ENCODE peak calls at places on chromosomes 12 and 14, in nine cellular contexts. I is uterus, W is mesenchymal stem cell, Z is GM23248, Y is A673, X is lung, D is stomach, U is esophagus squamous epithelium, J is Panc1. E is an unnamed sample.

GRCh38 chr12:3326850-3327780 is 163.9 kb upstream of the PRMT8 start:
- DNase-seq in I (no peak), W (no peak), Z (no peak), Y (no peak), X (no peak), D (no peak), U (no peak), J (no peak), E (no peak)

GRCh38 chr14:56933446-56933845 is 123.2 kb upstream of the OTX2 start:
- DNase-seq in I (no peak), W (no peak), Z (no peak), Y (no peak), X (no peak), D (no peak), U (no peak), J (no peak), E (no peak)

GRCh38 chr14:30131698-30132097 is 204.1 kb upstream of the PRKD1 start:
- DNase-seq in I (no peak), W (no peak), Z (no peak), Y (no peak), X (no peak), D (no peak), U (no peak), J (no peak), E (no peak)

GRCh38 chr12:68119724-68120211 is 39.8 kb downstream of the IFNG start:
- DNase-seq in I (no peak), W (no peak), Z (no peak), Y (no peak), X (no peak), D (no peak), U (no peak), J (no peak), E (no peak)

GRCh38 chr14:65103150-65103760 is 938 bp upstream of the MAX start:
- DNase-seq in I (no peak), W (peak; percentile 25), Z (peak; percentile 47), Y (peak; percentile 67), X (no peak), D (no peak), U (no peak), J (no peak), E (no peak)

GRCh38 chr12:29726321-29726692 is 57.4 kb downstream of the TMTC1 start:
- DNase-seq in I (no peak), W (peak; percentile 50), Z (no peak), Y (peak; percentile 14), X (no peak), D (no peak), U (no peak), J (no peak), E (no peak)

GRCh38 chr12:128829870-128830504 is 6.2 kb upstream of the SLC15A4 start:
- DNase-seq in I (no peak), W (no peak), Z (no peak), Y (no peak), X (no peak), D (peak; percentile 25), U (no peak), J (no peak), E (no peak)

GRCh38 chr14:99806040-99806439 is 12.8 kb downstream of the EML1 start:
- DNase-seq in I (peak; percentile 5), W (no peak), Z (peak; percentile 55), Y (no peak), X (no peak), D (no peak), U (no peak), J (no peak), E (no peak)

GRCh38 chr12:117360551-117361311 is 695 bp downstream of the NOS1 start:
- DNase-seq in I (no peak), W (no peak), Z (no peak), Y (peak; percentile 36), X (no peak), D (no peak), U (no peak), J (no peak), E (no peak)

GRCh38 chr14:53537421-53538315 is 384.5 kb upstream of the DDHD1 start:
- DNase-seq in I (peak; percentile 15), W (peak; percentile 69), Z (peak; percentile 20), Y (no peak), X (no peak), D (no peak), U (no peak), J (no peak), E (no peak)

GRCh38 chr12:12022306-12022931 is 48.3 kb upstream of the BCL2L14 start:
- DNase-seq in I (no peak), W (no peak), Z (no peak), Y (no peak), X (no peak), D (no peak), U (no peak), J (no peak), E (no peak)

GRCh38 chr12:8695116-8695515 is 2.7 kb upstream of the RIMKLB start:
- DNase-seq in I (no peak), W (no peak), Z (no peak), Y (no peak), X (no peak), D (no peak), U (no peak), J (no peak), E (no peak)

GRCh38 chr12:54723653-54724256 is 75.6 kb upstream of the DCD start:
- DNase-seq in I (no peak), W (peak; percentile 29), Z (peak; percentile 43), Y (peak; percentile 75), X (no peak), D (no peak), U (no peak), J (no peak), E (no peak)

GRCh38 chr12:96198970-96199369 is 4.8 kb downstream of the ELK3 start:
- DNase-seq in I (no peak), W (peak; percentile 91), Z (peak; percentile 96), Y (peak; percentile 58), X (no peak), D (no peak), U (no peak), J (no peak), E (no peak)

GRCh38 chr14:76086636-76087035 is 65.1 kb upstream of the GPATCH2L start:
- DNase-seq in I (no peak), W (no peak), Z (no peak), Y (no peak), X (no peak), D (no peak), U (no peak), J (no peak), E (no peak)
- H3K27ac ChIP-seq in I (no peak overlapping the region), W (no peak overlapping the region), Z (no peak overlapping the region), Y (no peak overlapping the region), X (no peak overlapping the region), D (no peak overlapping the region), U (no peak overlapping the region), J (no peak overlapping the region), E (peak overlapping the region; percentile 4)

GRCh38 chr12:4584281-4584680 is 22.3 kb downstream of the DYRK4 start:
- DNase-seq in I (no peak), W (no peak), Z (no peak), Y (no peak), X (no peak), D (no peak), U (no peak), J (no peak), E (no peak)

GRCh38 chr12:4588916-4589315 is 26.9 kb downstream of the DYRK4 start:
- DNase-seq in I (no peak), W (no peak), Z (no peak), Y (no peak), X (no peak), D (no peak), U (no peak), J (no peak), E (no peak)

GRCh38 chr12:4587108-4587507 is 25.1 kb downstream of the DYRK4 start:
- DNase-seq in I (no peak), W (no peak), Z (no peak), Y (no peak), X (no peak), D (no peak), U (no peak), J (no peak), E (no peak)

GRCh38 chr12:4584896-4585295 is 22.9 kb downstream of the DYRK4 start:
- DNase-seq in I (no peak), W (no peak), Z (no peak), Y (no peak), X (no peak), D (no peak), U (no peak), J (no peak), E (no peak)

DNA sequence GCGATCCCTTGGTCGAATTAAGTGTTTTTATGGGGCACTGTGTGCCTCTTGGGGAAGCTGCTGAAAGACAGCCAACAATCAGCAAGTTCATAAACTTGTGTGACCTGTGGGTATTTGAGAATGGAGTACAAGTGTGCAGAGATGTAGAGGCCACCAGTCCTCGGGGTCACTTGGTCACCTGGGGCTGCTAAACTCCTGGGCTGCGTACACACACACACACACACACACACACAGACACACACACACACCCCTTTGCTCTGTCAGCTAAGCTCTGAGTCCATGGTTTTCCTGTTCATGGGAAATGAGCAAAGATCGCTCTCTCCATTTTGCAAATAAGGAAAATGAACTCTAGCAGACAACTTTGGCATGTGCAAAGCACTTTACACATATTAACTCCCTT is 24.5 kb downstream of the DYRK4 start:
- DNase-seq in I (no peak), W (no peak), Z (no peak), Y (no peak), X (no peak), D (no peak), U (no peak), J (no peak), E (no peak)
- H3K27ac ChIP-seq in I (no peak overlapping the region), W (no peak overlapping the region), Z (no peak overlapping the region), Y (no peak overlapping the region), X (no peak overlapping the region), D (no peak overlapping the region), U (no peak overlapping the region), J (no peak overlapping the region), E (no peak overlapping the region)

GRCh38 chr12:76866726-76867125 is 12.1 kb downstream of the CSRP2 start:
- DNase-seq in I (no peak), W (peak; percentile 90), Z (peak; percentile 66), Y (no peak), X (no peak), D (no peak), U (no peak), J (no peak), E (no peak)

GRCh38 chr12:76863005-76863670 is 15.7 kb downstream of the CSRP2 start:
- DNase-seq in I (no peak), W (peak; percentile 77), Z (peak; percentile 87), Y (no peak), X (no peak), D (no peak), U (no peak), J (no peak), E (no peak)

GRCh38 chr12:76864791-76865400 is 13.9 kb downstream of the CSRP2 start:
- DNase-seq in I (no peak), W (peak; percentile 54), Z (no peak), Y (no peak), X (no peak), D (no peak), U (no peak), J (no peak), E (no peak)

GRCh38 chr12:76866146-76866545 is 12.7 kb downstream of the CSRP2 start:
- DNase-seq in I (no peak), W (peak; percentile 42), Z (peak; percentile 19), Y (peak; percentile 58), X (no peak), D (no peak), U (no peak), J (no peak), E (no peak)

GRCh38 chr12:76863811-76864210 is 15.0 kb downstream of the CSRP2 start:
- DNase-seq in I (no peak), W (peak; percentile 71), Z (peak; percentile 80), Y (no peak), X (no peak), D (no peak), U (no peak), J (no peak), E (no peak)
- H3K27ac ChIP-seq in I (no peak overlapping the region), W (no peak overlapping the region), Z (peak overlapping the region; percentile 87), Y (no peak overlapping the region), X (no peak overlapping the region), D (no peak overlapping the region), U (peak overlapping the region; percentile 67), J (no peak overlapping the region), E (no peak overlapping the region)

GRCh38 chr14:38128640-38129039 is 79.1 kb upstream of the SSTR1 start:
- DNase-seq in I (no peak), W (no peak), Z (no peak), Y (no peak), X (no peak), D (no peak), U (no peak), J (no peak), E (no peak)
- H3K27ac ChIP-seq in I (no peak overlapping the region), W (no peak overlapping the region), Z (no peak overlapping the region), Y (no peak overlapping the region), X (no peak overlapping the region), D (no peak overlapping the region), U (no peak overlapping the region), J (no peak overlapping the region), E (no peak overlapping the region)

E was measured in caudate nucleus.